ENCODE peak calls at places on chromosomes 16 and 17, in five cellular contexts. One of them, this sample, is unnamed.

GRCh38 chr17:42846594-42847280 is 2.4 kb downstream of the AOC2 start:
- DNase-seq in GM23248: peak
- DNase-seq in A549: no peak
- DNase-seq in neural progenitor cell: no peak
- DNase-seq in body of pancreas: peak
- DNase-seq in this sample: no peak

GRCh38 chr17:44794699-44795413 is 35.2 kb downstream of the GJC1 start:
- DNase-seq in body of pancreas: no peak
- DNase-seq in A549: peak
- DNase-seq in GM23248: peak
- DNase-seq in neural progenitor cell: no peak
- DNase-seq in this sample: peak

GRCh38 chr17:43018932-43019331 is 3.3 kb downstream of the VAT1 start:
- DNase-seq in body of pancreas: no peak
- DNase-seq in A549: no peak
- DNase-seq in neural progenitor cell: no peak
- DNase-seq in GM23248: peak
- DNase-seq in this sample: no peak

GRCh38 chr17:32755045-32755805 is 121.7 kb downstream of the MYO1D start:
- DNase-seq in neural progenitor cell: peak
- DNase-seq in GM23248: peak
- DNase-seq in A549: peak
- DNase-seq in body of pancreas: no peak
- DNase-seq in this sample: no peak

GRCh38 chr16:27174798-27175197 is 28.5 kb upstream of the KDM8 start:
- DNase-seq in GM23248: peak
- DNase-seq in neural progenitor cell: no peak
- DNase-seq in body of pancreas: no peak
- DNase-seq in A549: peak
- DNase-seq in this sample: peak

GRCh38 chr16:81946206-81946605 is 65.1 kb downstream of the SDR42E1 start:
- DNase-seq in GM23248: peak
- DNase-seq in neural progenitor cell: no peak
- DNase-seq in A549: no peak
- DNase-seq in body of pancreas: no peak
- DNase-seq in this sample: no peak

GRCh38 chr16:11687606-11688519 is 19.6 kb downstream of the SNN start:
- DNase-seq in GM23248: no peak
- DNase-seq in neural progenitor cell: no peak
- DNase-seq in A549: no peak
- DNase-seq in body of pancreas: no peak
- DNase-seq in this sample: no peak

GRCh38 chr16:89246903-89247733 is 29.6 kb downstream of the ZNF778 start:
- DNase-seq in neural progenitor cell: peak
- DNase-seq in A549: peak
- DNase-seq in GM23248: peak
- DNase-seq in body of pancreas: peak
- DNase-seq in this sample: no peak

GRCh38 chr17:6255331-6255730 is 179.6 kb downstream of the AIPL1 start:
- DNase-seq in GM23248: no peak
- DNase-seq in body of pancreas: no peak
- DNase-seq in A549: no peak
- DNase-seq in neural progenitor cell: no peak
- DNase-seq in this sample: no peak

GRCh38 chr16:745739-746138 is 4.9 kb upstream of the CIAO3 start:
- DNase-seq in body of pancreas: no peak
- DNase-seq in neural progenitor cell: peak
- DNase-seq in GM23248: no peak
- DNase-seq in A549: peak
- DNase-seq in this sample: no peak

DNA sequence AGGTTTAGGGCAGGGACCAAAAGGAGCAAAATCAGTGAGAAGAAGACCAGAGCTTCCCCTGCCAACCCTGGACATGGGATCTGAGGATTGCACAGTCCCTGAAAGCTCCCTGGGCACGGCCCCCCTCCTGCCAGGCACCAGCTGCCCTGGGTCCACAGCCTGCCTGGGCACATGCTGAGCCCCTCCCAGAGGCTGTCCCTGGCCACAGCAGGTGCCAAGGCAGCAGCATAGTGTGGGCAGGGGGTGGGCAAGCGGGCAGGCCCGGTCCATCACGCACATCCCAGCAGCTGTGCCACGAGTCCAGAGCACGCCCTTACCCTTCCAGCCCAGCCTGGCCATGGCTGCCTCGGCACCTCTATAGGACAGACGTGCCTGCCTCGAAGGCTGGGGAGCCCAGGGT is 12.7 kb downstream of the SCN4A start:
- DNase-seq in body of pancreas: no peak
- DNase-seq in A549: no peak
- DNase-seq in GM23248: no peak
- DNase-seq in neural progenitor cell: no peak
- DNase-seq in this sample: no peak
- H3K27ac ChIP-seq in body of pancreas: no peak
- H3K27ac ChIP-seq in A549: no peak
- H3K27ac ChIP-seq in GM23248: no peak
- H3K27ac ChIP-seq in neural progenitor cell: no peak
- H3K27ac ChIP-seq in this sample: no peak

GRCh38 chr16:50599494-50599893 is 51.3 kb downstream of the NKD1 start:
- DNase-seq in A549: no peak
- DNase-seq in body of pancreas: no peak
- DNase-seq in GM23248: peak
- DNase-seq in neural progenitor cell: no peak
- DNase-seq in this sample: no peak

GRCh38 chr16:50602126-50602525 is 53.9 kb downstream of the NKD1 start:
- DNase-seq in body of pancreas: no peak
- DNase-seq in neural progenitor cell: no peak
- DNase-seq in GM23248: no peak
- DNase-seq in A549: no peak
- DNase-seq in this sample: no peak

GRCh38 chr16:50602531-50603205 is 54.5 kb downstream of the NKD1 start:
- DNase-seq in A549: no peak
- DNase-seq in neural progenitor cell: no peak
- DNase-seq in body of pancreas: no peak
- DNase-seq in GM23248: no peak
- DNase-seq in this sample: peak

GRCh38 chr16:50600582-50601283 is 52.5 kb downstream of the NKD1 start:
- DNase-seq in neural progenitor cell: peak
- DNase-seq in GM23248: no peak
- DNase-seq in body of pancreas: no peak
- DNase-seq in A549: no peak
- DNase-seq in this sample: no peak

DNA sequence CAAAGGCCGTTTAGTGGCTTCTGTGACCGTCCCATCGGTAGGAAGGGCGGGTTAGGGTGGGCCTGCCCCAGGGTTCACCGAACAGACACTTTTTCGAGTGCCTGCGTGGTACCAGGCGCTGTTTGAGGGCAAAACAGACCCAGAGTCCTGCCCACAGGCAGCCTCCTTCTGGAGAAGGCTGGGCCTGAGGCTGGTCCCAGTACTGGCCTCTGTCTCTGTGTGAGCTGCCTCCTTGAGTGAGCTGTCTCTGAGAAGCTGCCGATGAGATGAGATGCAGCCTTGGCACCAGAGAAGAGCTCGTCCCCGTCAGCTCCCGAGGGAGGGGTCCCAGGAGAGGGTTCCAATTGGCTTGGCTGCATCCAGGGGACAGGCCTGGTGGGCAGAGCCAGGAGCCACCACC is 53.1 kb downstream of the NKD1 start:
- DNase-seq in neural progenitor cell: no peak
- DNase-seq in A549: no peak
- DNase-seq in body of pancreas: no peak
- DNase-seq in GM23248: no peak
- DNase-seq in this sample: no peak
- H3K27ac ChIP-seq in neural progenitor cell: no peak
- H3K27ac ChIP-seq in A549: no peak
- H3K27ac ChIP-seq in body of pancreas: no peak
- H3K27ac ChIP-seq in GM23248: no peak
- H3K27ac ChIP-seq in this sample: no peak

GRCh38 chr16:31417916-31418315 is 10.2 kb downstream of the COX6A2 start:
- DNase-seq in neural progenitor cell: no peak
- DNase-seq in A549: no peak
- DNase-seq in body of pancreas: no peak
- DNase-seq in GM23248: no peak
- DNase-seq in this sample: no peak
- H3K27ac ChIP-seq in neural progenitor cell: no peak
- H3K27ac ChIP-seq in A549: no peak
- H3K27ac ChIP-seq in body of pancreas: no peak
- H3K27ac ChIP-seq in GM23248: no peak
- H3K27ac ChIP-seq in this sample: no peak

DNA sequence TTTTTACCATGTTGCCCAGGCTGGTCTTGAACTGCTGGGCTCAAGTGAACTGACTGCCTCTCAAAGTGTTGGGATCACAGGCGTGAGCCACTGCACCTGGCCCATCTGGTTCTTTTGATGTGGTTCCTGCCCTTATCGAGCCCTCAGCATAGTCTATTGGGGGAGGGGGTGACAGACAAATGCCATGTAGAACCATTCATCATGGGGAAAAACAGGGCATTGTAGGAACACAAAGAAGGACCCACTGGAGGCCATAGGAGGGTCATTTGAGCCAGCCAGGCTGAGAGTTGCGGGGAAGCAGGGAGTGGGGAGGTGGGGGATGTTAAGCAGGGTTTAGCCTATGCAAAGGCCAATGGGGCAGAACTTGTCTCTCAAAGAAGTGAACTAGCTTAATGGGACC is 11.9 kb downstream of the SEC14L5 start:
- DNase-seq in neural progenitor cell: peak
- DNase-seq in A549: no peak
- DNase-seq in body of pancreas: no peak
- DNase-seq in GM23248: no peak
- DNase-seq in this sample: no peak
- H3K27ac ChIP-seq in neural progenitor cell: no peak
- H3K27ac ChIP-seq in A549: no peak
- H3K27ac ChIP-seq in body of pancreas: no peak
- H3K27ac ChIP-seq in GM23248: no peak
- H3K27ac ChIP-seq in this sample: no peak

GRCh38 chr16:14063618-14064581 is 7.2 kb upstream of the MRTFB start:
- DNase-seq in A549: no peak
- DNase-seq in neural progenitor cell: no peak
- DNase-seq in GM23248: no peak
- DNase-seq in body of pancreas: no peak
- DNase-seq in this sample: no peak

GRCh38 chr16:14056970-14057369 is 14.1 kb upstream of the MRTFB start:
- DNase-seq in GM23248: peak
- DNase-seq in neural progenitor cell: no peak
- DNase-seq in body of pancreas: no peak
- DNase-seq in A549: no peak
- DNase-seq in this sample: no peak

GRCh38 chr16:14061732-14062259 is 9.3 kb upstream of the MRTFB start:
- DNase-seq in neural progenitor cell: no peak
- DNase-seq in body of pancreas: no peak
- DNase-seq in A549: no peak
- DNase-seq in GM23248: no peak
- DNase-seq in this sample: no peak

GRCh38 chr16:14062261-14062660 is 8.9 kb upstream of the MRTFB start:
- DNase-seq in GM23248: no peak
- DNase-seq in A549: no peak
- DNase-seq in body of pancreas: no peak
- DNase-seq in neural progenitor cell: no peak
- DNase-seq in this sample: no peak

DNA sequence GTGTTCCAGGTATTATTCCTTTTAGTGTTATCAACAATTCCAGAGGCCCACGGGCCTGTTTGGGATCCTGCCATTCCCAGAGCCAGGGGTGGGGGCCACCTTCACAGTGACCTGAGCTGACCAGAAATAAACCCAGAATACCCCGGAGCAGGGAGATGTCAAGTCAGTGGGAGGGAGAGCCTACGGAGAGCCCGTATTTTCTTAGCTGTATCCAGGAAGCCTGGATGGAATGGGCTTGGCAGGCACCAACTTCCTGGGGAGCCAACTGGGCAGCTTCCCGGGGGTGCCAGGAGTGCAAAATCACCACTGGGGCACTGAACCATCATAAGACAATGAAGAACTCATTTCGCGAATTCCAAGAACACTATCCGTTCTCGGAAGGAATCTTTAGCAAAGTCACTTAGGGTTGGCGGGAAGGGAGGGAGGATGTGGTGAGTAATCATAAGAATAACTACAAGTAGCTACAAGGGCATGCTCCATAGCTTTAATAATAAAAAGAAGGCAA is 13.2 kb upstream of the MRTFB start:
- DNase-seq in body of pancreas: no peak
- DNase-seq in neural progenitor cell: no peak
- DNase-seq in A549: no peak
- DNase-seq in GM23248: no peak
- DNase-seq in this sample: no peak
- H3K27ac ChIP-seq in body of pancreas: no peak
- H3K27ac ChIP-seq in neural progenitor cell: no peak
- H3K27ac ChIP-seq in A549: no peak
- H3K27ac ChIP-seq in GM23248: no peak
- H3K27ac ChIP-seq in this sample: no peak

GRCh38 chr16:14370736-14371234 is 259.3 kb downstream of the PARN start:
- DNase-seq in neural progenitor cell: no peak
- DNase-seq in GM23248: no peak
- DNase-seq in A549: no peak
- DNase-seq in body of pancreas: no peak
- DNase-seq in this sample: no peak

GRCh38 chr16:14373406-14373805 is 256.7 kb downstream of the PARN start:
- DNase-seq in GM23248: no peak
- DNase-seq in neural progenitor cell: no peak
- DNase-seq in body of pancreas: no peak
- DNase-seq in A549: no peak
- DNase-seq in this sample: no peak

GRCh38 chr16:14373901-14374300 is 256.2 kb downstream of the PARN start:
- DNase-seq in neural progenitor cell: no peak
- DNase-seq in GM23248: no peak
- DNase-seq in body of pancreas: no peak
- DNase-seq in A549: no peak
- DNase-seq in this sample: no peak

GRCh38 chr16:14371778-14372431 is 258.2 kb downstream of the PARN start:
- DNase-seq in body of pancreas: no peak
- DNase-seq in GM23248: no peak
- DNase-seq in neural progenitor cell: peak
- DNase-seq in A549: no peak
- DNase-seq in this sample: no peak

DNA sequence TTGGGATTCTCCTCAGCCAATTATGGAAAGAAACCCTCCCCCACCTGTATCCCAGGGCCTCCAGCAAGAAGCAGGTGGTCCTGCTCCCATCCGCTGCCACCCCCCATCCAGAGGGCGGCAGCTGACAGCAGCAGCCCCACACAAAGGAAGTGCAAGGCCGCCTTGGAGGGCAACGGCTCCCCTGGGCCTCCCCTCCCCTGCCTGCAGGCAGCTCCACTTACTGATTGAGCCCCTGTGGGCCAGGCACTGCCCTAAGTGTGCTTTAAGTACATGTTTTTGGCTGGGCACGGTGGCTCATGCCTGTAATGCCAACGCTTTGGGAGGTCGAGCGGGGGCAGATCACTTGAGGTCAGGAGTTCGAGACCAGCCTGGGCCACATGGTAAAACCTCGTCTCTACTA is 257.6 kb downstream of the PARN start:
- DNase-seq in A549: no peak
- DNase-seq in GM23248: no peak
- DNase-seq in neural progenitor cell: peak
- DNase-seq in body of pancreas: no peak
- DNase-seq in this sample: no peak
- H3K27ac ChIP-seq in A549: peak
- H3K27ac ChIP-seq in GM23248: no peak
- H3K27ac ChIP-seq in neural progenitor cell: no peak
- H3K27ac ChIP-seq in body of pancreas: no peak
- H3K27ac ChIP-seq in this sample: no peak